ENCODE peak calls at places on chromosomes 11 and 22, in nine cellular contexts. F is left ventricle myocardium inferior; L is activated naive CD8-positive, alpha-beta T cell treated with anti-CD3 and anti-CD28 coated beads for 36 hours; D is NCI-H1105; T is gastrocnemius medialis; Q is lung; K is T-cell; X is stimulated activated CD4-positive, alpha-beta T cell treated with anti-CD3 and anti-CD28 coated beads, Interleukin-4, amount 100 ng/mL, for 48 hours; P is CD8-positive, alpha-beta memory T cell. S is an unnamed sample.
A peak's percentile ranks its signal among the peaks of the same experiment; 100 is the strongest.

GRCh38 chr11:9875862-9876261 is 212.0 kb downstream of the SWAP70 start:
- DNase-seq in Q (no peak), K (no peak), T (no peak), L (no peak), X (no peak), P (no peak), D (no peak), F (no peak), S (no peak)

GRCh38 chr22:32644252-32645100 is 157.0 kb upstream of the TIMP3 start:
- DNase-seq in L (peak; percentile 37), K (no peak), T (peak; percentile 38), P (no peak), F (peak; percentile 54), D (no peak), X (no peak), Q (peak; percentile 54), S (peak; percentile 56)

GRCh38 chr22:38186429-38186828 is 4.8 kb upstream of the PLA2G6 start:
- DNase-seq in K (no peak), F (no peak), P (no peak), Q (no peak), L (no peak), D (no peak), X (no peak), T (no peak), S (no peak)

GRCh38 chr22:49657275-49657973 is 170.2 kb downstream of the BRD1 start:
- DNase-seq in X (peak; percentile 62), K (peak; percentile 66), L (peak; percentile 74), F (peak; percentile 75), Q (peak; percentile 73), D (no peak), P (peak; percentile 60), T (peak; percentile 42), S (peak; percentile 76)

GRCh38 chr11:65586676-65587075 is 8.9 kb downstream of the KCNK7 start:
- DNase-seq in X (no peak), P (no peak), K (no peak), F (no peak), L (no peak), D (no peak), T (peak; percentile 86), Q (no peak), S (no peak)

GRCh38 chr11:35216962-35217667 is 78.1 kb downstream of the CD44 start:
- DNase-seq in X (no peak), K (peak; percentile 23), D (no peak), L (no peak), P (no peak), Q (no peak), T (no peak), F (no peak), S (no peak)

GRCh38 chr11:91761406-91762027 is 463.1 kb upstream of the FAT3 start:
- DNase-seq in F (no peak), K (no peak), P (no peak), L (no peak), X (no peak), T (no peak), D (no peak), Q (no peak), S (no peak)

GRCh38 chr11:6526411-6527135 is 29.5 kb downstream of the DNHD1 start:
- DNase-seq in P (no peak), T (no peak), F (no peak), D (no peak), L (peak; percentile 11), Q (no peak), X (no peak), K (no peak), S (no peak)

GRCh38 chr11:129731316-129731715 is 84.3 kb upstream of the TMEM45B start:
- DNase-seq in L (no peak), T (no peak), P (no peak), K (no peak), F (no peak), X (no peak), Q (no peak), D (no peak), S (no peak)

GRCh38 chr11:27995082-27995481 is 112.9 kb downstream of the KIF18A start:
- DNase-seq in L (no peak), F (no peak), D (no peak), T (no peak), K (no peak), X (no peak), Q (no peak), P (no peak), S (no peak)

GRCh38 chr22:33328789-33329296 is 270.7 kb upstream of the SYN3 start:
- DNase-seq in D (no peak), K (no peak), Q (no peak), F (no peak), L (no peak), T (no peak), P (no peak), X (no peak), S (no peak)

GRCh38 chr11:128894685-128895084 is 3.5 kb downstream of the KCNJ5 start:
- DNase-seq in F (peak; percentile 71), T (no peak), L (no peak), Q (peak; percentile 80), P (no peak), X (no peak), K (no peak), D (no peak), S (peak; percentile 54)

GRCh38 chr11:76339217-76339616 is 41.7 kb downstream of the THAP12 start:
- DNase-seq in P (no peak), L (no peak), X (no peak), T (peak; percentile 83), D (no peak), K (no peak), Q (peak; percentile 50), F (peak; percentile 58), S (peak; percentile 31)

GRCh38 chr11:108697872-108698473 is 33.1 kb downstream of the DDX10 start:
- DNase-seq in T (peak; percentile 21), X (peak; percentile 29), D (peak; percentile 57), P (no peak), K (peak; percentile 1), Q (peak; percentile 41), L (peak; percentile 29), F (no peak), S (peak; percentile 64)

GRCh38 chr11:19828382-19829108 is 115.9 kb downstream of the NAV2 start:
- DNase-seq in D (no peak), K (no peak), L (no peak), T (no peak), Q (no peak), F (no peak), P (no peak), X (no peak), S (no peak)

GRCh38 chr11:106087815-106088435 is 10.5 kb downstream of the AASDHPPT start:
- DNase-seq in K (peak; percentile 33), T (peak; percentile 33), D (no peak), F (peak; percentile 22), Q (no peak), X (no peak), L (peak; percentile 23), P (peak; percentile 8), S (peak; percentile 42)

GRCh38 chr11:125224391-125225015 is 60.0 kb downstream of the PKNOX2 start:
- DNase-seq in T (no peak), X (no peak), L (no peak), Q (no peak), D (no peak), P (no peak), K (no peak), F (no peak), S (peak; percentile 34)

GRCh38 chr11:114237321-114238280 is 58.6 kb upstream of the NNMT start:
- DNase-seq in F (no peak), L (no peak), T (no peak), X (no peak), K (no peak), Q (no peak), P (no peak), D (no peak), S (no peak)

GRCh38 chr11:7892059-7892699 is 38.9 kb downstream of the OR10A6 start:
- DNase-seq in F (no peak), P (no peak), Q (no peak), L (no peak), X (no peak), K (no peak), T (no peak), D (no peak), S (no peak)

GRCh38 chr11:1742371-1742770 is 8.0 kb downstream of the IFITM10 start:
- DNase-seq in L (no peak), X (no peak), P (no peak), D (no peak), Q (no peak), F (no peak), T (no peak), K (no peak), S (no peak)

GRCh38 chr22:46104170-46104880 is 46.0 kb upstream of the PPARA start:
- DNase-seq in K (no peak), D (no peak), L (no peak), P (no peak), F (no peak), T (peak; percentile 62), Q (no peak), X (no peak), S (no peak)

GRCh38 chr11:64146036-64146943 is 19.6 kb downstream of the MACROD1 start:
- DNase-seq in X (peak; percentile 51), Q (peak; percentile 61), P (peak; percentile 36), T (peak; percentile 45), F (peak; percentile 34), D (no peak), L (peak; percentile 64), K (peak; percentile 46), S (peak; percentile 42)

GRCh38 chr11:2204361-2205213 is 33.0 kb upstream of the TH start:
- DNase-seq in L (no peak), K (no peak), X (no peak), P (no peak), D (no peak), T (peak; percentile 4), F (peak; percentile 5), Q (no peak), S (no peak)

GRCh38 chr11:88246680-88247079 is 71.4 kb upstream of the RAB38 start:
- DNase-seq in D (no peak), P (no peak), T (no peak), F (no peak), X (no peak), L (no peak), K (no peak), Q (no peak), S (no peak)

GRCh38 chr11:43359432-43359818 is 705 bp downstream of the TTC17 start:
- DNase-seq in P (no peak), X (peak; percentile 26), K (peak; percentile 7), T (peak; percentile 18), L (peak; percentile 49), Q (no peak), D (no peak), F (no peak), S (no peak)

GRCh38 chr11:102225689-102226562 is 91.4 kb upstream of the BIRC3 start:
- DNase-seq in X (no peak), K (no peak), T (no peak), D (no peak), P (no peak), L (no peak), F (no peak), Q (no peak), S (no peak)

S was measured in mucosa of gallbladder.